ENCODE peak calls at places on chromosomes 4 and X, in four cellular contexts. D is activated CD8-positive, alpha-beta T cell treated with anti-CD3 and anti-CD28 coated beads for 36 hours; P is upper lobe of right lung; N is transverse colon. H is an unnamed sample.

GRCh38 chrX:129798888-129799287 is 19.1 kb downstream of the SASH3 start:
- DNase-seq in D (peak), P (no peak), N (no peak), H (no peak)

GRCh38 chrX:134512566-134512965 is 52.6 kb downstream of the HPRT1 start:
- DNase-seq in D (no peak), P (no peak), N (no peak), H (no peak)

GRCh38 chr4:172035573-172035972 is 222.4 kb downstream of the GALNTL6 start:
- DNase-seq in D (no peak), P (no peak), N (no peak), H (no peak)

GRCh38 chr4:60034371-60034770 is 1165.8 kb upstream of the ADGRL3 start:
- DNase-seq in D (no peak), P (no peak), N (no peak), H (no peak)

GRCh38 chr4:10106421-10107039 is 10.1 kb downstream of the WDR1 start:
- DNase-seq in D (peak), P (no peak), N (peak), H (no peak)

GRCh38 chr4:175779081-175779620 is 32.9 kb downstream of the GPM6A start:
- DNase-seq in D (no peak), P (no peak), N (no peak), H (no peak)

GRCh38 chr4:109976189-109976588 is 63.5 kb downstream of the EGF start:
- DNase-seq in D (no peak), P (no peak), N (no peak), H (no peak)

GRCh38 chrX:15808254-15808653 is 18.0 kb downstream of the ZRSR2 start:
- DNase-seq in D (no peak), P (no peak), N (no peak), H (no peak)

GRCh38 chrX:119189586-119189985 is 46.5 kb upstream of the PGRMC1 start:
- DNase-seq in D (no peak), P (no peak), N (no peak), H (no peak)

GRCh38 chrX:117990438-117990837 is 126.2 kb downstream of the KLHL13 start:
- DNase-seq in D (no peak), P (no peak), N (no peak), H (no peak)

GRCh38 chr4:152102184-152103000 is 341.6 kb upstream of the GATB start:
- DNase-seq in D (peak), P (no peak), N (no peak), H (no peak)

GRCh38 chr4:20809796-20810195 is 109.5 kb downstream of the PACRGL start:
- DNase-seq in D (no peak), P (peak), N (no peak), H (no peak)

GRCh38 chr4:122163767-122164166 is 11.6 kb downstream of the BLTP1 start:
- DNase-seq in D (no peak), P (no peak), N (no peak), H (no peak)

GRCh38 chr4:159777689-159778088 is 674.8 kb downstream of the RAPGEF2 start:
- DNase-seq in D (no peak), P (no peak), N (no peak), H (no peak)

GRCh38 chrX:68183612-68184214 is 249.6 kb downstream of the OPHN1 start:
- DNase-seq in D (no peak), P (no peak), N (no peak), H (no peak)
- TF ChIP-seq CTCF in D (peak), P (peak), N (peak), H (peak)

GRCh38 chr4:86935833-86936721 is 1.3 kb downstream of the AFF1 start:
- DNase-seq in D (peak), P (peak), N (peak), H (peak)

GRCh38 chr4:86935499-86935832 is 655 bp downstream of the AFF1 start:
- DNase-seq in D (peak), P (no peak), N (no peak), H (no peak)

GRCh38 chr4:86939123-86939522 is 4.3 kb downstream of the AFF1 start:
- DNase-seq in D (peak), P (no peak), N (no peak), H (no peak)

GRCh38 chr4:86934147-86934771 is 552 bp upstream of the AFF1 start:
- DNase-seq in D (no peak), P (no peak), N (peak), H (no peak)

GRCh38 chr4:86934772-86935498 is at the start of gene AFF1:
- DNase-seq in D (peak), P (peak), N (peak), H (peak)
- TF ChIP-seq CTCF in D (peak), P (peak), N (peak), H (peak)

GRCh38 chrX:153306527-153307115 is 14.9 kb downstream of the PNMA6F start:
- DNase-seq in D (no peak), P (no peak), N (no peak), H (no peak)

GRCh38 chrX:153307546-153308175 is 13.9 kb downstream of the PNMA6F start:
- DNase-seq in D (no peak), P (no peak), N (no peak), H (no peak)

GRCh38 chrX:153312041-153312440 is 9.5 kb downstream of the PNMA6F start:
- DNase-seq in D (no peak), P (no peak), N (no peak), H (no peak)

GRCh38 chrX:153312842-153313241 is 8.7 kb downstream of the PNMA6F start:
- DNase-seq in D (no peak), P (no peak), N (no peak), H (no peak)

GRCh38 chrX:153310901-153311300 is 10.7 kb downstream of the PNMA6F start:
- DNase-seq in D (no peak), P (no peak), N (no peak), H (no peak)
- TF ChIP-seq CTCF in D (no peak), P (no peak), N (no peak), H (no peak)

GRCh38 chr4:80206541-80207171 is 9.4 kb downstream of the PRDM8 start:
- DNase-seq in D (no peak), P (no peak), N (no peak), H (no peak)
- TF ChIP-seq CTCF in D (no peak), P (no peak), N (no peak), H (no peak)

DNA sequence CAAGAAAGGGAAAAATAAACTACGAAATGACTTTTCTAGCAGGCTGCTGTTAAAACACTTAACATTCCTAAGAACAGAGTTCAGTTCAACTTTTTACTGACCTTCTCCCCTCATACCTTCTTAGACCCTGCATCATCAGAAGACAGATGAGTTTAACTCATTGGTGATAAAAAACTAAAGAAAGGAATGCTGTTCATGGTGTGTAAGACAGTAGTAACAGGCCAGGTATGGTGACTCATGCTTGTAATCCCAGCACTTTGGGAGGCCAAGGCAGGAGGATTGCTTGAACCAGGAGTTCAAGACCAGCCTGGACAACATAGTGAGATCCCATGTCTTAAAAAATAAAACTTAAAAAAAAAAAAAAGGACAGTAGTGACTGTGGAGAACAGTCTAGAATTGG is 16.2 kb downstream of the RBM47 start:
- DNase-seq in D (no peak), P (no peak), N (no peak), H (no peak)
- TF ChIP-seq CTCF in D (no peak), P (no peak), N (no peak), H (no peak)

DNA sequence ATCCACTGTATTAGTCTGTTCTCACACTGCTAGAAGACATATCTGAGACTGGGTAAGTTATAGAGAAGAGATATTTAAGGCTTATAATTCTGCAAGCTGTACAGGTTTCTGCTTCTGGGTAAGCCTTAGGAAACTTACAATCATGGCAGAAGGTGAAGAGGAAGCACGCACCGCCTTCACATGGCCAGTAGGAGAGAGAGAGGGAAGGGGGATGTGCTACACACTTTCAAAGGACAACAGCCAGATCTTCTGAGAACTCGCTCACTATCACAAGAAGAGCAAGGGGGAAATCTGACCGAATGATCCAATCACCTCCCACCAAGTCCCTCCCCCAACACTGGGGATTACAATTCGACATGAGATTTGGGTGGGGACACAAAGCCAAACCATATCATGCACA is 13.0 kb downstream of the FRYL start:
- DNase-seq in D (peak), P (no peak), N (no peak), H (no peak)
- TF ChIP-seq CTCF in D (no peak), P (no peak), N (no peak), H (no peak)

GRCh38 chr4:4633431-4633830 is 91.6 kb upstream of the STX18 start:
- DNase-seq in D (no peak), P (no peak), N (no peak), H (no peak)
- TF ChIP-seq CTCF in D (no peak), P (no peak), N (no peak), H (no peak)

GRCh38 chrX:19332983-19333382 is 10.7 kb upstream of the PDHA1 start:
- DNase-seq in D (no peak), P (no peak), N (no peak), H (no peak)

GRCh38 chrX:19334945-19335626 is 8.6 kb upstream of the PDHA1 start:
- DNase-seq in D (peak), P (no peak), N (no peak), H (peak)
- TF ChIP-seq CTCF in D (peak), P (peak), N (peak), H (peak)

GRCh38 chr4:89645512-89645911 is 191.4 kb downstream of the SNCA start:
- DNase-seq in D (no peak), P (no peak), N (no peak), H (no peak)

GRCh38 chr4:89641367-89641687 is 195.6 kb downstream of the SNCA start:
- DNase-seq in D (no peak), P (no peak), N (no peak), H (no peak)

GRCh38 chr4:89639395-89639794 is 197.6 kb downstream of the SNCA start:
- DNase-seq in D (no peak), P (no peak), N (no peak), H (no peak)

DNA sequence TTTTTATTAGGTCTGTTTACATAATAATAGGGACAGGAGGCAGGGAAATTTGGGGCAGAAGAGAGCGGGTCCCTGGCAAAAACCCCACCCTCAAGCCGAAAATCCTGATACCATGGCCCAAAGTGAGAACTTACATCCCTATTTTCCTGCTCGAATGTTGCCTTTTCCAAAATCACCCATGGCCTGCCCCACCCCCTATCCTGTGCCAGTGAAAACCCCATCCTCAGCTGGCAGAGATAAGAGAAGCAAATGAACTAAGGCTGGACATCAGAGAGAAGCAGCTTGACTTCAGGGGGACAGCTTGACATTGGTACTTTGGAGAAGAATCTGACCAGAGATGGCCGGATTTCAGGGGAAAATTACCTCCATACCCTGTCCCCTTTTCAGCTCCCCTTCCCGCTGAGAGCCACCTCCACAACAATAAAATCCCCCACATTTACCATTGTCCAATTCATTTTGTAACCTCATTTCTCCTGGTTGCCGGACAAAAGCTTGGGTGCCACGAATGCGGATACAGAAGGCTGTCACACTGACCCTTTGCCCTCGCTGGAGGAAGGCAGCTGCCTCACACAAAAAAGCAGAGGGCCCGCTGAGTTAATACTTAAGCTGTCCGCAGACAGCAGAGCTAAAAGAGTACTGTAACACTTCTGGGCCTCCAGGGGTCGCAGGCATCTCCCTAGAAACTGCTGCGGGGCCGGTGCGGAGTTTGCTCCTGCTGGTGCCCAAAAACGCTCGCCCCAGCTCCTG is 196.2 kb downstream of the SNCA start:
- DNase-seq in D (peak), P (peak), N (peak), H (no peak)
- TF ChIP-seq CTCF in D (no peak), P (peak), N (peak), H (peak)